ENCODE peak calls at places on chromosomes 6 and 20, in six cellular contexts. T is Peyer's patch; F is Jurkat, Clone E6-1; K is neural progenitor cell; J is AG09309; Y is adipocyte. L is an unnamed sample.

GRCh38 chr20:17505664-17506517 is 25.3 kb downstream of the BFSP1 start:
- DNase-seq in T (peak), F (no peak), K (no peak), J (no peak), Y (peak), L (no peak)

GRCh38 chr6:149224399-149224798 is 93.1 kb upstream of the TAB2 start:
- DNase-seq in T (no peak), F (no peak), K (no peak), J (no peak), Y (no peak), L (no peak)

GRCh38 chr20:40274912-40275654 is 414.0 kb downstream of the MAFB start:
- DNase-seq in T (no peak), F (no peak), K (no peak), J (no peak), Y (no peak), L (no peak)

GRCh38 chr20:63831696-63832686 is 927 bp upstream of the ZBTB46 start:
- DNase-seq in T (peak), F (no peak), K (peak), J (no peak), Y (peak), L (no peak)

GRCh38 chr6:17059820-17060219 is 42.0 kb upstream of the STMND1 start:
- DNase-seq in T (no peak), F (no peak), K (no peak), J (no peak), Y (no peak), L (no peak)

GRCh38 chr6:29426654-29427053 is 11.9 kb downstream of the OR12D1 start:
- DNase-seq in T (no peak), F (no peak), K (no peak), J (no peak), Y (no peak), L (no peak)

GRCh38 chr20:38590682-38591483 is 9.9 kb downstream of the ADIG start:
- DNase-seq in T (no peak), F (no peak), K (peak), J (no peak), Y (no peak), L (no peak)

GRCh38 chr6:47109281-47109680 is 67.1 kb upstream of the ADGRF1 start:
- DNase-seq in T (no peak), F (no peak), K (no peak), J (no peak), Y (peak), L (no peak)

GRCh38 chr20:50186151-50186885 is 4.3 kb upstream of the CEBPB start:
- DNase-seq in T (peak), F (peak), K (peak), J (no peak), Y (peak), L (no peak)

GRCh38 chr20:53708129-53708968 is 114.7 kb upstream of the ZNF217 start:
- DNase-seq in T (no peak), F (peak), K (peak), J (peak), Y (peak), L (peak)

GRCh38 chr6:45654673-45655072 is 276.9 kb upstream of the SUPT3H start:
- DNase-seq in T (no peak), F (no peak), K (no peak), J (no peak), Y (no peak), L (no peak)

GRCh38 chr6:6469074-6469473 is 119.4 kb upstream of the LY86 start:
- DNase-seq in T (no peak), F (no peak), K (no peak), J (no peak), Y (no peak), L (no peak)

GRCh38 chr20:43984587-43984986 is 69.9 kb downstream of the TOX2 start:
- DNase-seq in T (no peak), F (no peak), K (no peak), J (no peak), Y (no peak), L (no peak)

DNA sequence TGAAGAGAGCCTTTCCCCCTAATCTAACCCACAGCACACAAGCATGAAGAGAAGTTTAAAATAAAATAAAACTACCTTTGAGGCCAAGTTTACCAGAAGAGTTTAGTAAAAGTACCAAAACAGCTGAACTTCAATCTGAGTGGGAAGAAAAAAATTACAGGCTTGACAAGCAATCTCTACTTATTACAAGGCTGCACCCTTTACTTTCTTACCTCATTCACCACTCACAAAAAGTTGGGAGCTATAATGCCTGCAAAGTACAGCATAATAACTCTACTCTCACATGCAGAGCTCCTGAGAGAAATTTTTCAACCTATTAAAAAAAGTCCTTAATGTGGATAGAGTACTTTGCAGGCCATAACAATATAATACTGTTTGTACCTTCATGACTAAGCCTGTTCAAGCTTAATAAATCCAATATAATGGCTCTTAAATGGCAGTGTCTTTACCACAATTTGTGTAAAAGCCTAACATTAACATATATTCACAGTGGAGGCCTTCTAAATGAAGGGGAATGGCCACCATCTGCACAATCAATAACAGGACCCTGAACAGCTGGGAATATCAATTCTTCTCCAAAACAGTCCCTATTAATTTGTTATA is 103.1 kb downstream of the DST start:
- DNase-seq in T (no peak), F (no peak), K (no peak), J (no peak), Y (no peak), L (no peak)
- H3K4me3 ChIP-seq in T (no peak), F (no peak), K (no peak), J (no peak), Y (peak), L (no peak)

DNA sequence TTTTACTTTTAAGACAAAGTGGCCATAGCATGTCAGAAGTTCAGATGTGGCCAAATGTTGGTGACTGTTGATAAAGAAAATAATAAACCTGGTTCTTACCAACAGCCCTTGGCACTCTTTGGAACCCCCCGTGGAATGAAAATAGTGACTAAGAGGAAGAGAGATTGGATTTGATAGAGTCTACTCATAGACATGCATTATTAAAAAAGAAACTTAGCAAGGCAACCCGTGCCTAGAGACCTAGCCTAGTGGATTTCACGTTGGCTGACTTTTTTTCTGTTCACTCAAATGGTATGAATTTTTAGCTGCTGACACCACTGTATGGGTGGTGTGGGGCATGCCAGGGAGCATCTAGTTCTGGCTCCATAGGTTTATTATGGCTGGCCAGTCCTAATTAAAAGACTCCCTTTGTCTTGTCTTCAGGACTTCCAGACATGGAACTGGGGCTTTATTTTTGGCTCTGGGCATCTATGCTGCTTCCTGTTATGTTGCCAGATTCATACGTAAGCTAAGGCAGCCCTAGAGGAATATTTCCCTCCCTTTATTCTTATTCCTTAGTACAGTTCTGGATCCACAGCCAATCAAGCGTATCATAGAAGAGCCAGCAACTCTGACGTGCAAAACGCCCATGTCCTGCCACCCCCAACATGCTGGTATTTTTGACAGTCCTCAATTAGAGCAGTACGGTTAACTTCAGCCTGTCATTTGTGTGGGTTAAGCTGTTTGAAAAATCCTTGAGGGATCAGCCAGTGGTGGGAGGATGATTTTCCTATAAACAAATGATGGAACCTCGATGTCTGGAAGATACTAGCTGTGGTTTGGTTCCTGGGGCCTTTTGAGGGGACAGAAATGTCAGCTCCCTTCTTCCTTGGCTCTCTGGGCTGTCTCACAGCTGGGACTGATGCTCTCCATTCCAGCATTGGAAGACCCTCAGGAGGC is 127.5 kb downstream of the ISM1 start:
- DNase-seq in T (no peak), F (no peak), K (no peak), J (no peak), Y (peak), L (no peak)
- H3K4me3 ChIP-seq in T (no peak), F (no peak), K (no peak), J (peak), Y (peak), L (no peak)

DNA sequence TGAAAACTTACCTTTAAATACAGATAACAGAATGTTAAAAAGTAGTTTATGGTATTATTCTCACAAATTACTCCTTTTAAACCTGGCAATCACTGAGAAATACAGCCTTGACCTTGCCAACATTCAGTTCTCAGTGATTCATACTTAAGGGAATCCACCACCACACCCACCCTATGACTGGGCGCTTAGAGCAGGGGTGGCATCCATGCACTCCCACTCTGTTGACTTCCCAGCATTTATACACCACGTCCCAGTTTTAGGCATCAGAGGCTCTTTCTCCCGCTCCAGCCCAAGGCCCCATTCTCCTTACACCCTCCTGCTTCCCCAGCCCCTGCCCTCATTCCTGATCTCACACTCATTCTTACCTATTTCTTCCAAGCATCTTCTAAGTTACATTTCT is 16.3 kb downstream of the TRAF3IP2 start:
- DNase-seq in T (peak), F (no peak), K (no peak), J (peak), Y (peak), L (peak)
- H3K4me3 ChIP-seq in T (no peak), F (no peak), K (no peak), J (no peak), Y (peak), L (no peak)

GRCh38 chr6:161908872-161909271 is 635.0 kb upstream of the AGPAT4 start:
- DNase-seq in T (no peak), F (no peak), K (no peak), J (no peak), Y (no peak), L (no peak)

GRCh38 chr6:161901740-161902426 is 628.0 kb upstream of the AGPAT4 start:
- DNase-seq in T (no peak), F (no peak), K (no peak), J (no peak), Y (no peak), L (no peak)

DNA sequence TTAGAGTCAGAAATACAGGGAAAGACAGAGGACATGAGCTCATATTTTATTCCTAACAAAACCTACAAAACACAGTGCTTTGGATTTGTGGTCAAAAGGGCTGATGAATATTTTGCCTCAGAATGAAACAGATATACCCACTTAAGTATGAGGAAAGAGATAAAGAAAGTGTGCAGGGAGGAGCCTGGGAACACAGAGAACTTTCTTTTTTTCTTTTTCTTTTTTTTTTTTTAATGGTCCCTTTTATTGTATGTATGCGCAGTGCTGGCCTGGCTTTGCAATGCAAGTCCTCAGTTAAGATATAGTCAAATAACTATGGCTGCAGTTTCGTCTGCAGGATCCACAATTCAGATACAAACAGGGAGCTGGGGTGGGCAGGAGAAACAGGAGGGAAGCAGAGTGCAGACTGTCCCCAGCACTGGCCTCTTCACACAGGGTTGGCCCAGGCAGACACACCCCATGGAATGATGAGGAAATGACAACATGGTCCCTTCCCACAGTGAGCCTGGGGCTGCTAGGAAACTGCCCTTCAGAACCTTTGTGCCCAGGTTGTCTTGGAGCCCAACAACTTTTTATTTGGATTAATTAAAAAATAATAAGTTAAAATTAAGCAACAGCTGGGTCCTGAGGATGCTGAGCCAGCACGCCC is 629.8 kb upstream of the AGPAT4 start:
- DNase-seq in T (no peak), F (no peak), K (no peak), J (no peak), Y (no peak), L (no peak)
- H3K4me3 ChIP-seq in T (no peak), F (no peak), K (no peak), J (no peak), Y (no peak), L (no peak)